ENCODE peak calls at places on chromosome 22, in seven cellular contexts. C is T-helper 1 cell, J is COR-L47, X is brain microvascular endothelial cell, I is endothelial cell, G is pulmonary artery endothelial cell, Z is left colon. L is an unnamed sample.

GRCh38 chr22:42906605-42907338 is 49.7 kb upstream of the ARFGAP3 start:
- DNase-seq in C (no peak), Z (no peak), X (no peak), G (no peak), I (no peak), J (no peak), L (no peak)

GRCh38 chr22:22479999-22480532 is 28.5 kb downstream of the ZNF280B start:
- DNase-seq in G (no peak), Z (no peak), C (no peak), X (no peak), J (no peak), I (no peak), L (no peak)

GRCh38 chr22:17265649-17266248 is 46.5 kb upstream of the ADA2 start:
- DNase-seq in I (no peak), J (no peak), X (no peak), C (no peak), G (no peak), Z (peak), L (no peak)

GRCh38 chr22:21753374-21754111 is 17.9 kb upstream of the YPEL1 start:
- DNase-seq in C (no peak), I (no peak), G (no peak), Z (no peak), X (no peak), J (no peak), L (no peak)

GRCh38 chr22:37043828-37044538 is 7.6 kb upstream of the KCTD17 start:
- DNase-seq in G (no peak), J (peak), C (no peak), I (peak), X (no peak), Z (peak), L (no peak)

GRCh38 chr22:34160117-34160758 is 240.0 kb upstream of the LARGE1 start:
- DNase-seq in I (no peak), J (no peak), C (no peak), G (no peak), Z (no peak), X (no peak), L (no peak)

GRCh38 chr22:17130199-17130598 is 9.0 kb upstream of the TMEM121B start:
- DNase-seq in I (no peak), J (no peak), X (no peak), C (no peak), G (no peak), Z (no peak), L (no peak)

GRCh38 chr22:48485144-48486135 is 1342.2 kb downstream of the BRD1 start:
- DNase-seq in X (no peak), I (no peak), Z (peak), G (no peak), J (no peak), C (no peak), L (no peak)

GRCh38 chr22:19631899-19632670 is 82.2 kb upstream of the SEPTIN5 start:
- DNase-seq in G (no peak), I (peak), Z (no peak), J (peak), X (peak), C (no peak), L (no peak)

GRCh38 chr22:46942816-46943783 is 180.7 kb downstream of the TBC1D22A start:
- DNase-seq in G (no peak), Z (no peak), X (no peak), I (no peak), C (no peak), J (no peak), L (no peak)